ENCODE peak calls at places on chromosomes 6 and 20, in eight cellular contexts. Z, L, V, R, X, C, I and D are unnamed samples.

GRCh38 chr20:59724457-59725366 is 120.4 kb downstream of the PHACTR3 start:
- DNase-seq in Z (no peak), L (no peak), V (no peak), R (no peak), X (no peak), C (no peak), I (no peak), D (no peak)

GRCh38 chr6:169775321-169775720 is 23.9 kb downstream of the ERMARD start:
- DNase-seq in Z (no peak), L (no peak), V (no peak), R (no peak), X (no peak), C (no peak), I (no peak), D (no peak)

GRCh38 chr20:45087115-45087785 is 13.7 kb downstream of the KCNS1 start:
- DNase-seq in Z (no peak), L (no peak), V (no peak), R (no peak), X (no peak), C (no peak), I (no peak), D (no peak)

GRCh38 chr6:30782425-30783014 is 38.2 kb upstream of the IER3 start:
- DNase-seq in Z (no peak), L (no peak), V (no peak), R (peak), X (peak), C (no peak), I (no peak), D (no peak)

GRCh38 chr6:14040042-14040441 is 77.5 kb upstream of the CD83 start:
- DNase-seq in Z (no peak), L (no peak), V (no peak), R (no peak), X (no peak), C (no peak), I (no peak), D (no peak)

GRCh38 chr6:53672232-53672631 is 6.7 kb upstream of the KLHL31 start:
- DNase-seq in Z (no peak), L (no peak), V (no peak), R (no peak), X (no peak), C (no peak), I (no peak), D (no peak)

GRCh38 chr6:32397252-32397920 is 9.6 kb downstream of the BTNL2 start:
- DNase-seq in Z (no peak), L (no peak), V (no peak), R (no peak), X (peak), C (no peak), I (no peak), D (peak)

GRCh38 chr20:59636791-59637370 is 32.5 kb downstream of the PHACTR3 start:
- DNase-seq in Z (no peak), L (no peak), V (no peak), R (no peak), X (no peak), C (no peak), I (no peak), D (no peak)

GRCh38 chr20:18793625-18794427 is 19.8 kb upstream of the SCP2D1 start:
- DNase-seq in Z (peak), L (peak), V (peak), R (peak), X (peak), C (peak), I (peak), D (peak)
- TF ChIP-seq CTCF in Z (no peak), L (no peak), V (no peak), R (peak), X (no peak), C (no peak), I (peak), D (peak)

GRCh38 chr6:151451950-151452749 is at the start of gene RMND1:
- DNase-seq in Z (peak), L (peak), V (peak), R (peak), X (peak), C (peak), I (peak), D (peak)

GRCh38 chr6:151448623-151449022 is 3.3 kb downstream of the RMND1 start:
- DNase-seq in Z (no peak), L (no peak), V (no peak), R (no peak), X (no peak), C (no peak), I (peak), D (no peak)

GRCh38 chr6:151447237-151447636 is 4.7 kb downstream of the RMND1 start:
- DNase-seq in Z (no peak), L (no peak), V (no peak), R (no peak), X (no peak), C (no peak), I (no peak), D (no peak)

GRCh38 chr6:151452750-151453427 is 963 bp upstream of the RMND1 start:
- DNase-seq in Z (no peak), L (peak), V (no peak), R (peak), X (peak), C (peak), I (peak), D (no peak)

DNA sequence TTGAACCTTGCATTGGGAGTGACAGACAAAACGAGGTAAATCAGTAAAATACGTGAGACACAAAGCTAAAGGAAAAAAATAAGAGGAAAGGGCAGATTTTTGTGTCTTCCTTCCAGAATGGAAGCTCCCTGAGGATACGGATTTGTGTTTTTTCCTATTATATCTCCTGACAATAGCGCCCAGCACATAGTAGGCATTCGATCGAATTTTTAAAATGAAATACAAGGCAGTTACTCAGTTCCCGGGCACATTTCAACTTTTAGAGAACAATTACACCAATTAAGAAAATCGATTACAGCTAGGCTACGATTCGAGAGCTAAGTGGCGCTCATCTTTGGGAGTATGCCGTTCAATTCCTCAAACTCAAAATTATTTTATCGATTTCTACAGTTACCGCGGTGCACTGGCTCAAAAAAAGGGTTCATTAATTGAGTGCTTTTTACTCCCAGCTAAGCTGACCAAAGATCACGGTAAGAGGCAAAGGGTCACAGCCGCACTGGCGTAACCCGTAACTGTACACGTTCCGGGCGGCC is 443 bp downstream of the RMND1 start:
- DNase-seq in Z (no peak), L (no peak), V (no peak), R (no peak), X (no peak), C (no peak), I (no peak), D (no peak)
- TF ChIP-seq CTCF in Z (no peak), L (no peak), V (no peak), R (no peak), X (no peak), C (no peak), I (no peak), D (no peak)

DNA sequence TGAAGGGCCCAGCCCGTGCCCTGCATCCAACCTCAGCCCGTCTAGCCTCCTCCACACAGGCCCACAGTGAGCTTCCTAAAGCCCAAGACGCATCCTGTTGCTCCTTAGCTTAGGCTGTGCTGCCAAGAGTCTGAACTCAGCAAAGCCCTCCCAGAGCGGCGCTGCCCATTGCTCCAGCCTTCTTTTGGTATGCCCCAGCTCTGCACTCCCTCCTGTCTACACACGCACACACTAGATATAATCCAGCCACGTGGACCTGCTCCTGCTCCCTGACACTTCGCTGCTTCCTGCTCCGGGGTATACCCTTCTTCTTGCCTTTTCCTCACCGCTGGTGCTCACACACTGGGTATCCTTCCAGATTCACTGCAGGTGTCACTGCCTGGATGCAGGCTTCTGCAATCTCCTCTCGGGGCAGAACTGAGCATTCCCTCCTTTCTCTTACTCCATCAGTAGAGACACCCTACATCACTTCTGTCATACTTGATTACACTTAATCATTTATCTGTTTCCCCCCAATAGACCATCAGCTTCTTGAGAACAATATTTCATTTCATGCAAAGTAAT is 23.8 kb downstream of the GABRR2 start:
- DNase-seq in Z (no peak), L (no peak), V (no peak), R (no peak), X (no peak), C (no peak), I (no peak), D (no peak)
- TF ChIP-seq CTCF in Z (no peak), L (no peak), V (no peak), R (no peak), X (no peak), C (no peak), I (no peak), D (no peak)

GRCh38 chr6:85118233-85118632 is 331.6 kb upstream of the NT5E start:
- DNase-seq in Z (no peak), L (no peak), V (no peak), R (no peak), X (no peak), C (no peak), I (no peak), D (no peak)
- TF ChIP-seq CTCF in Z (no peak), L (no peak), V (peak), R (peak), X (peak), C (no peak), I (peak), D (peak)

DNA sequence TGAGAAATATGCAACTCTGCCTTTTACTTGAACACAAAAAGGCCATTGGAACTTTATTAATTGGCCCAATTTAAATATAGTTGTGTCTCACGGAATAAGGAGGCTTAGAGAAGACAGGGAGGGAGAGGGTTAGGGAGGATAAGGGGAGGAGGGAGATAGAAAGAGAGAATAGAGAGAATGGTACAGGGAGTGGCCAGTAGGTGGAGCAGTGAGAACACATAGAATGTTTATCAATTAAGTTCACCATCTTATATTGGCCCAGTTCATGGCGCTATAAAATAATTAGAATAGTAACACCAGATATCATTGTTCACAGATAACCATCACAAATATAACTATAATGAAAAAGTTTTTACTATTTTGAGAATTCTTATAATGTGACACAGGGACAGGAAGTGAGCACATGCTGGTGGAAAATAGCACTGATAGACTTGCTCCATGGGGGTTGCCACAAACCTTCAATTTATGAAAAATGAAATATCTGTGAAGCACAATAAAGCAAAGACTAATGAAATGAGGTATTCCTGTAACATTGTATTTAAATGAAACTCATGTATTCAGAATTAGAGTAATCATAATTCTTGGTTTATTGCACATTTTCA is 374.1 kb upstream of the MANEA start:
- DNase-seq in Z (peak), L (no peak), V (no peak), R (peak), X (no peak), C (no peak), I (peak), D (peak)
- TF ChIP-seq CTCF in Z (peak), L (no peak), V (peak), R (peak), X (peak), C (no peak), I (peak), D (peak)

GRCh38 chr6:37251211-37251610 is 6.4 kb upstream of the TBC1D22B start:
- DNase-seq in Z (no peak), L (no peak), V (no peak), R (peak), X (peak), C (no peak), I (no peak), D (no peak)
- TF ChIP-seq CTCF in Z (no peak), L (no peak), V (no peak), R (no peak), X (no peak), C (no peak), I (no peak), D (no peak)

GRCh38 chr6:52098649-52099184 is 11.3 kb upstream of the PKHD1 start:
- DNase-seq in Z (no peak), L (no peak), V (no peak), R (no peak), X (no peak), C (no peak), I (no peak), D (no peak)
- TF ChIP-seq CTCF in Z (peak), L (no peak), V (no peak), R (no peak), X (no peak), C (no peak), I (no peak), D (no peak)

DNA sequence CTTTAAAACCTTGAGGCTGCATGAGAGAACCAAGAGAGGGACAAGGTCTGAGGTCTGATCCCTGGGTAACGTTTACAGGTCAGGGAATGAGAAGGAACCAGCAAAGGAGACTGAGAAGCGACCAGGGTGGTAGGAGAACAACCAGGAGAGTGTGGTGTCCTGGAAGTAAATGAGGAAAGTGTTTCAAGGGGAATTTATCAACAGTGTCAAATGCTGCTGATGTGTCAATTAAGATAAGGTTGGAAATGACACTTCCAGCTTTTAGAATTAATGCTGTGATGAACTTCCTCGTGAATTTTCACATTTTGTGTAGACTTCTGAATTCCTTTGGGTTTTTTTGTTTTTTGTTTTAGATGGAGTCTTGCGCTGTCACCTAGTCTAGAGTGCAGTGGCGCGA is 83.7 kb downstream of the CNBD2 start:
- DNase-seq in Z (no peak), L (no peak), V (no peak), R (no peak), X (no peak), C (no peak), I (no peak), D (no peak)
- TF ChIP-seq CTCF in Z (no peak), L (no peak), V (no peak), R (no peak), X (no peak), C (no peak), I (no peak), D (no peak)

GRCh38 chr6:5950448-5950847 is 56.3 kb downstream of the NRN1 start:
- DNase-seq in Z (peak), L (no peak), V (no peak), R (peak), X (no peak), C (no peak), I (peak), D (peak)
- TF ChIP-seq CTCF in Z (peak), L (no peak), V (peak), R (peak), X (peak), C (no peak), I (peak), D (peak)